ENCODE peak calls at places on chromosomes 7 and 10, in nine cellular contexts. W is HCT116, D is GM23338, I is PC-3, C is OCI-LY7, L is GM23248, O is SK-N-SH, Z is hepatocyte, K is MM.1S. E is an unnamed sample.
A peak's percentile ranks its signal among the peaks of the same experiment; 100 is the strongest.

GRCh38 chr10:35661236-35661635 is 19.1 kb upstream of the FZD8 start:
- DNase-seq in Z (no peak), D (no peak), W (no peak), C (no peak), I (peak; percentile 44), O (no peak), K (no peak), L (no peak), E (no peak)

GRCh38 chr10:97499561-97500296 is 1.0 kb downstream of the UBTD1 start:
- DNase-seq in O (peak; percentile 39), W (no peak), D (peak; percentile 35), I (peak; percentile 31), Z (no peak), C (no peak), K (no peak), L (peak; percentile 86), E (peak; percentile 32)

GRCh38 chr7:138387755-138388475 is 72.1 kb upstream of the TRIM24 start:
- DNase-seq in C (no peak), W (no peak), Z (no peak), K (no peak), O (no peak), D (no peak), I (peak; percentile 50), L (no peak), E (no peak)

GRCh38 chr10:130169136-130169888 is 33.1 kb downstream of the GLRX3 start:
- DNase-seq in Z (no peak), L (peak; percentile 32), C (no peak), I (no peak), K (no peak), O (no peak), D (peak; percentile 31), W (no peak), E (no peak)

GRCh38 chr7:108570146-108570755 is 577 bp downstream of the DNAJB9 start:
- DNase-seq in D (peak; percentile 43), O (peak; percentile 64), W (peak; percentile 15), I (peak; percentile 46), C (peak; percentile 58), Z (peak; percentile 73), K (peak; percentile 77), L (peak; percentile 77), E (peak; percentile 64)

GRCh38 chr7:114865564-114865963 is 56.3 kb upstream of the MDFIC start:
- DNase-seq in C (no peak), I (peak; percentile 60), W (peak; percentile 46), D (peak; percentile 74), Z (peak; percentile 56), L (peak; percentile 71), O (no peak), K (peak; percentile 73), E (peak; percentile 64)

GRCh38 chr10:43861966-43862751 is 213.5 kb upstream of the ZNF32 start:
- DNase-seq in L (peak; percentile 95), O (no peak), D (no peak), Z (no peak), C (peak; percentile 4), I (peak; percentile 57), K (no peak), W (no peak), E (no peak)

GRCh38 chr7:139776486-139777303 is 1.1 kb downstream of the HIPK2 start:
- DNase-seq in K (peak; percentile 74), I (peak; percentile 16), O (peak; percentile 62), Z (peak; percentile 56), W (no peak), L (peak; percentile 76), C (peak; percentile 61), D (peak; percentile 53), E (peak; percentile 42)

GRCh38 chr10:18658301-18658991 is 785 bp upstream of the ARL5B start:
- DNase-seq in K (peak; percentile 39), C (peak; percentile 27), I (no peak), O (no peak), W (no peak), Z (peak; percentile 40), D (no peak), L (peak; percentile 79), E (peak; percentile 3)

GRCh38 chr10:69628876-69629275 is 1.2 kb upstream of the FAM241B start:
- DNase-seq in K (no peak), I (no peak), L (no peak), Z (no peak), D (no peak), O (no peak), C (no peak), W (no peak), E (no peak)

GRCh38 chr10:92993671-92994304 is 66.8 kb upstream of the CYP26C1 start:
- DNase-seq in K (no peak), C (no peak), W (no peak), D (no peak), L (no peak), Z (no peak), O (peak; percentile 15), I (no peak), E (peak; percentile 10)

GRCh38 chr7:42914726-42915045 is 2.8 kb upstream of the C7orf25 start:
- DNase-seq in O (no peak), C (no peak), Z (no peak), L (peak; percentile 57), I (no peak), K (no peak), D (no peak), W (no peak), E (no peak)

GRCh38 chr10:44293306-44293778 is 91.6 kb downstream of the CXCL12 start:
- DNase-seq in Z (no peak), K (no peak), L (no peak), W (no peak), C (no peak), D (peak; percentile 38), O (no peak), I (no peak), E (peak; percentile 8)

GRCh38 chr10:35639651-35640311 is 2.3 kb downstream of the FZD8 start:
- DNase-seq in W (no peak), D (peak; percentile 70), Z (peak; percentile 59), C (no peak), L (peak; percentile 60), O (peak; percentile 53), I (peak; percentile 81), K (no peak), E (peak; percentile 68)

GRCh38 chr7:18893156-18893555 is 224.3 kb downstream of the TWIST1 start:
- DNase-seq in C (no peak), I (peak; percentile 68), D (no peak), O (no peak), L (no peak), K (no peak), W (no peak), Z (no peak), E (no peak)

DNA sequence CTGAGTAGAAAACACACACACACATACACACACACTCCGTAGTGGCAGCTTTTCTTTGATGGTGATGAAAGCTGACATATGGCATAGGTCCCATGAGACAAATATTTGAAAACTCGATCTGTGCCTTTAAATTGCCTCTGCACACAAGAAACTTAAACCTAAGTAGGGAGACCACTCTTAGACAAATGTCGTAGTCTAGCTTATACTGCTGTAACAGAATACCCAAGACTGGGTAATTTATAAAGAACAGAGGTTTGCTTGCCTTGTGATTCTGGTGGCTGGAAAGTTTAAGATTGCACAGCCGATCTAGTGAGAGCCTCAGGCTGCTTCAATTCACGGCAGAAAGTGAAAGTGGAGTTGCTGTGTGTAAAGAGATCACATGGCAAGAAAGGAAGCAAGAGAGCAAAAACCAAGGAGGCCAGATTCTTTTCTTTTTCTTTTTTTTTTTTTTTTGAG is 489.4 kb upstream of the SORCS1 start:
- DNase-seq in L (peak; percentile 78), K (peak; percentile 37), Z (peak; percentile 41), O (no peak), C (no peak), W (no peak), I (peak; percentile 47), D (no peak), E (no peak)
- TF ChIP-seq EZH2phosphoT487 in L (no peak), K (no peak), Z (no peak), O (no peak), C (no peak), W (no peak), I (no peak), D (no peak), E (no peak)

DNA sequence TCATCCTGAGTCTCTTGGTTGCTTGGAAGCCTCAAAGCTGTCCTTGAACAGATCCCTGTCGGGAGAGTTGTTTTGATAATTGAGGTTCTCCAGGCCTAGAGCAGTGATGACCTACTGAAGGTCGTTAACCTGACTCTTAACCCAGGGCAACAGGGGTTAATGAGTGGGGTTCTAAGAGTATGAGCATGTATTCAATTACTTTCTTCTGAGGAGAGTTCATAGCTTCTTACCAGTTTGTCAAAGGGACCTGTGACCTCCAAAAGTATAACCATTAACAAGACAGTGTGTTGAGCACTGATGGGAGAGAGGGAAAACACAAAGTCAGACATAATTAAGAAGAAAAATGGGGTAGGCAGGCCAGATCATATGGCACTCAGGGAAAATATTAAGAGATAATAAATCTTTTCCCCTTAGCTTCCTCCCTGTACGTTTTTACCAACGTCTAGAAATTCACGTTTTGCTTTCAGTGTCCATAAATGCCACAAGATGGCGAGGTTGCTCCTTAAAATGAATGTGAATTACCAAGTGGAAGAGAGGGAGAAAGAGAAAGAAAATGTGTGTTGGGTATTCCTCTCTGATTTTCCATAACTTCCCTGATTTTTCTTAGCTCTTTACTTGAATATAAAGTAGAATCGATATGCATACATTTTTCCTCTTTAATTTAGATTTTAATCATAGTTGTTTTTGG is 97.6 kb downstream of the SUGCT start:
- DNase-seq in D (peak; percentile 69), K (peak; percentile 73), C (peak; percentile 73), I (peak; percentile 77), W (peak; percentile 42), O (peak; percentile 57), Z (peak; percentile 66), L (peak; percentile 82), E (peak; percentile 56)
- TF ChIP-seq EZH2phosphoT487 in D (no peak), K (no peak), C (no peak), I (no peak), W (no peak), O (no peak), Z (no peak), L (no peak), E (no peak)

GRCh38 chr10:87960230-87960629 is 96.8 kb downstream of the PTEN start:
- DNase-seq in W (no peak), K (no peak), I (no peak), C (no peak), L (peak; percentile 34), Z (no peak), D (no peak), O (no peak), E (no peak)

GRCh38 chr10:87956055-87956454 is 92.6 kb downstream of the PTEN start:
- DNase-seq in O (no peak), W (no peak), Z (no peak), C (no peak), L (no peak), I (no peak), K (no peak), D (no peak), E (no peak)

GRCh38 chr10:87957702-87958101 is 94.3 kb downstream of the PTEN start:
- DNase-seq in D (no peak), I (no peak), O (no peak), W (no peak), K (no peak), Z (no peak), L (no peak), C (no peak), E (no peak)

GRCh38 chr10:87966454-87966853 is 103.0 kb downstream of the PTEN start:
- DNase-seq in D (no peak), L (no peak), K (no peak), C (no peak), I (no peak), W (no peak), O (no peak), Z (no peak), E (no peak)

GRCh38 chr10:87961314-87961713 is 97.9 kb downstream of the PTEN start:
- DNase-seq in W (no peak), C (no peak), K (no peak), O (no peak), Z (no peak), I (no peak), L (peak; percentile 81), D (no peak), E (no peak)
- TF ChIP-seq EZH2phosphoT487 in W (no peak), C (no peak), K (no peak), O (no peak), Z (no peak), I (no peak), L (no peak), D (no peak), E (no peak)

GRCh38 chr7:106205621-106206222 is 79.1 kb downstream of the NAMPT start:
- DNase-seq in Z (no peak), W (no peak), O (no peak), K (no peak), L (peak; percentile 27), C (no peak), D (no peak), I (no peak), E (no peak)
- TF ChIP-seq EZH2phosphoT487 in Z (no peak), W (no peak), O (no peak), K (no peak), L (no peak), C (no peak), D (no peak), I (no peak), E (no peak)

E was measured in neural progenitor cell.